ENCODE peak calls at places on chromosomes 3 and 15, in ten cellular contexts. V is A549; W is iris pigment epithelial cell; G is activated T-cell treated with anti-CD3 and anti-CD28 coated beads for 48 hours; R is GM03348; H is epithelial cell of esophagus; I is AG09309; T is Ammon's horn; N is activated CD4-positive, alpha-beta T cell treated with anti-CD3 and anti-CD28 coated beads for 1 hour; S is activated CD8-positive, alpha-beta T cell treated with anti-CD3 and anti-CD28 coated beads for 36 hours. J is an unnamed sample.

GRCh38 chr3:123638936-123639680 is 54.3 kb upstream of the HACD2 start:
- DNase-seq in V (no peak), R (no peak), G (no peak), W (no peak), S (no peak), N (no peak), I (no peak), T (no peak), H (peak; percentile 68), J (no peak)

GRCh38 chr15:76823903-76824302 is 81.2 kb downstream of the SCAPER start:
- DNase-seq in W (peak; percentile 3), R (no peak), G (no peak), V (no peak), H (no peak), T (no peak), S (no peak), I (no peak), N (no peak), J (no peak)

GRCh38 chr3:36729204-36730056 is 34.9 kb downstream of the DCLK3 start:
- DNase-seq in R (peak; percentile 84), S (no peak), G (no peak), V (peak; percentile 61), I (peak; percentile 37), H (peak; percentile 66), N (no peak), T (peak; percentile 57), W (peak; percentile 67), J (no peak)

GRCh38 chr15:77617507-77618285 is 15.0 kb downstream of the LINGO1 start:
- DNase-seq in G (no peak), T (no peak), W (peak; percentile 37), S (peak; percentile 22), I (no peak), R (no peak), V (peak; percentile 69), H (peak; percentile 36), N (no peak), J (peak; percentile 45)

GRCh38 chr3:13161771-13162535 is 88.7 kb upstream of the IQSEC1 start:
- DNase-seq in T (no peak), V (no peak), N (no peak), S (no peak), G (no peak), W (no peak), I (no peak), R (no peak), H (no peak), J (no peak)

GRCh38 chr3:46089237-46090011 is 62.1 kb upstream of the XCR1 start:
- DNase-seq in S (peak; percentile 55), R (peak; percentile 71), G (peak; percentile 23), W (peak; percentile 93), N (no peak), I (peak; percentile 84), T (peak; percentile 78), V (peak; percentile 17), H (peak; percentile 93), J (no peak)

GRCh38 chr3:73177827-73178226 is 116.4 kb downstream of the EBLN2 start:
- DNase-seq in W (no peak), S (no peak), H (no peak), V (no peak), N (no peak), R (no peak), I (no peak), T (no peak), G (no peak), J (no peak)

GRCh38 chr3:127816783-127817182 is 5.5 kb downstream of the MGLL start:
- DNase-seq in S (no peak), T (no peak), H (peak; percentile 41), V (no peak), W (no peak), N (no peak), G (no peak), R (no peak), I (no peak), J (no peak)

GRCh38 chr15:90716317-90716975 is 700 bp upstream of the BLM start:
- DNase-seq in S (no peak), R (no peak), I (no peak), T (no peak), G (no peak), V (peak; percentile 26), H (no peak), W (peak; percentile 12), N (no peak), J (no peak)

GRCh38 chr3:86814918-86815655 is 175.9 kb downstream of the VGLL3 start:
- DNase-seq in T (no peak), R (peak; percentile 40), W (peak; percentile 62), N (no peak), S (no peak), I (peak; percentile 25), H (peak; percentile 2), V (no peak), G (no peak), J (no peak)

GRCh38 chr3:169334994-169335393 is 328.5 kb downstream of the MECOM start:
- DNase-seq in W (no peak), S (no peak), N (no peak), V (no peak), R (no peak), T (no peak), G (no peak), I (no peak), H (no peak), J (no peak)

GRCh38 chr3:100811779-100812507 is 102.6 kb downstream of the TFG start:
- DNase-seq in H (no peak), N (no peak), G (no peak), S (no peak), I (no peak), W (no peak), V (no peak), R (no peak), T (no peak), J (no peak)

GRCh38 chr3:46908294-46908985 is 30.9 kb downstream of the PTH1R start:
- DNase-seq in H (peak; percentile 45), T (no peak), N (no peak), G (no peak), V (no peak), S (no peak), I (peak; percentile 67), R (peak; percentile 80), W (peak; percentile 79), J (no peak)

GRCh38 chr3:168338176-168338575 is 242.5 kb upstream of the GOLIM4 start:
- DNase-seq in R (no peak), G (no peak), N (no peak), T (no peak), H (no peak), V (no peak), I (no peak), S (no peak), W (no peak), J (no peak)

GRCh38 chr3:183306798-183307671 is 54.0 kb downstream of the B3GNT5 start:
- DNase-seq in V (peak; percentile 50), I (no peak), H (peak; percentile 77), R (peak; percentile 20), N (no peak), G (peak; percentile 37), T (peak; percentile 82), W (peak; percentile 71), S (peak; percentile 70), J (no peak)

GRCh38 chr3:8303466-8303865 is 198.2 kb upstream of the LMCD1 start:
- DNase-seq in R (no peak), T (no peak), S (no peak), I (peak; percentile 1), V (no peak), H (peak; percentile 4), W (no peak), G (no peak), N (no peak), J (no peak)

GRCh38 chr3:99645277-99646106 is 7.1 kb downstream of the COL8A1 start:
- DNase-seq in V (peak; percentile 41), H (peak; percentile 63), W (peak; percentile 80), G (no peak), R (peak; percentile 29), S (no peak), T (no peak), I (no peak), N (no peak), J (peak; percentile 32)